ENCODE peak calls at places on chromosomes 3 and 15, in seven cellular contexts. U is HTR-8/SVneo, C is HT-29, Y is iris pigment epithelial cell, L is mesothelial cell of epicardium, X is hepatic stellate cell, V is ELF-1. K is an unnamed sample.

GRCh38 chr3:146250449-146251382 is at the start of gene PLSCR4:
- DNase-seq in U (peak; percentile 48), C (peak; percentile 52), Y (peak; percentile 81), L (peak; percentile 64), X (peak; percentile 58), V (peak; percentile 68), K (peak; percentile 93)

GRCh38 chr3:58414538-58415197 is 19.0 kb downstream of the PDHB start:
- DNase-seq in U (peak; percentile 68), C (peak; percentile 52), Y (peak; percentile 65), L (peak; percentile 49), X (peak; percentile 49), V (peak; percentile 43), K (peak; percentile 84)

GRCh38 chr3:168094580-168094876 is 1.2 kb downstream of the GOLIM4 start:
- DNase-seq in U (no peak), C (no peak), Y (peak; percentile 69), L (no peak), X (no peak), V (no peak), K (no peak)

GRCh38 chr3:126100688-126101301 is 16.9 kb upstream of the SLC41A3 start:
- DNase-seq in U (no peak), C (no peak), Y (peak; percentile 85), L (peak; percentile 25), X (peak; percentile 59), V (no peak), K (no peak)

GRCh38 chr15:64153480-64154367 is 2.2 kb downstream of the SNX22 start:
- DNase-seq in U (peak; percentile 92), C (peak; percentile 96), Y (peak; percentile 82), L (peak; percentile 97), X (peak; percentile 96), V (peak; percentile 95), K (peak; percentile 87)

GRCh38 chr15:85475317-85475701 is 94.9 kb downstream of the AKAP13 start:
- DNase-seq in U (no peak), C (no peak), Y (no peak), L (no peak), X (no peak), V (no peak), K (no peak)

GRCh38 chr3:197791120-197792018 is at the start of gene LRCH3:
- DNase-seq in U (peak; percentile 98), C (peak; percentile 72), Y (peak; percentile 75), L (peak; percentile 92), X (peak; percentile 97), V (peak; percentile 94), K (peak; percentile 80)

GRCh38 chr15:63056843-63057242 is 14.3 kb downstream of the TPM1 start:
- DNase-seq in U (no peak), C (no peak), Y (no peak), L (no peak), X (no peak), V (peak; percentile 10), K (no peak)

GRCh38 chr15:34206016-34206415 is 3.9 kb downstream of the KATNBL1 start:
- DNase-seq in U (peak; percentile 17), C (no peak), Y (peak; percentile 63), L (no peak), X (no peak), V (no peak), K (no peak)

GRCh38 chr3:194945508-194945907 is 259.8 kb downstream of the FAM43A start:
- DNase-seq in U (no peak), C (no peak), Y (no peak), L (no peak), X (no peak), V (no peak), K (no peak)

GRCh38 chr3:134357914-134358811 is 16.1 kb downstream of the AMOTL2 start:
- DNase-seq in U (peak; percentile 94), C (peak; percentile 59), Y (peak; percentile 96), L (peak; percentile 73), X (peak; percentile 91), V (peak; percentile 96), K (peak; percentile 95)

GRCh38 chr3:186057594-186057993 is 51.3 kb downstream of the ETV5 start:
- DNase-seq in U (peak; percentile 6), C (no peak), Y (peak; percentile 97), L (no peak), X (no peak), V (peak; percentile 63), K (peak; percentile 81)

GRCh38 chr15:48858401-48858800 is 19.5 kb upstream of the EID1 start:
- DNase-seq in U (no peak), C (no peak), Y (peak; percentile 91), L (no peak), X (no peak), V (no peak), K (peak; percentile 33)

GRCh38 chr15:59549826-59550225 is 61.8 kb upstream of the GCNT3 start:
- DNase-seq in U (no peak), C (peak; percentile 83), Y (no peak), L (no peak), X (no peak), V (peak; percentile 52), K (no peak)

GRCh38 chr15:42286445-42287029 is 13.3 kb upstream of the TMEM87A start:
- DNase-seq in U (no peak), C (no peak), Y (peak; percentile 75), L (no peak), X (no peak), V (no peak), K (peak; percentile 26)

GRCh38 chr3:23807161-23808015 is 1.6 kb downstream of the UBE2E1 start:
- DNase-seq in U (no peak), C (no peak), Y (peak; percentile 49), L (no peak), X (peak; percentile 54), V (no peak), K (peak; percentile 49)

GRCh38 chr3:38843898-38844297 is 27.9 kb upstream of the SCN10A start:
- DNase-seq in U (peak; percentile 32), C (peak; percentile 42), Y (peak; percentile 67), L (no peak), X (no peak), V (peak; percentile 47), K (peak; percentile 86)

GRCh38 chr3:30498587-30498967 is 107.8 kb upstream of the TGFBR2 start:
- DNase-seq in U (no peak), C (no peak), Y (no peak), L (no peak), X (no peak), V (no peak), K (no peak)

GRCh38 chr3:154059798-154060197 is 61.4 kb upstream of the ARHGEF26 start:
- DNase-seq in U (no peak), C (peak; percentile 67), Y (no peak), L (no peak), X (no peak), V (peak; percentile 27), K (peak; percentile 16)

GRCh38 chr15:97101572-97101971 is 771.1 kb downstream of the NR2F2 start:
- DNase-seq in U (no peak), C (no peak), Y (no peak), L (no peak), X (no peak), V (no peak), K (no peak)

GRCh38 chr3:139128803-139129202 is 84.1 kb upstream of the PRR23C start:
- DNase-seq in U (no peak), C (no peak), Y (no peak), L (no peak), X (no peak), V (no peak), K (no peak)

K was measured in fibroblast of pulmonary artery.